ENCODE peak calls at places on chromosomes 5 and 9, in four cellular contexts. T is OCI-M1; P is NCI-H345; S is stimulated activated CD8-positive, alpha-beta memory T cell treated with anti-CD3 and anti-CD28 coated beads, Interleukin-15, amount 100 ng/mL, for 48 hours. Z is an unnamed sample.

GRCh38 chr5:6780802-6781391 is 67.7 kb downstream of the TENT4A start:
- DNase-seq in S (no peak), T (peak), P (no peak), Z (no peak)

GRCh38 chr9:124346347-124347163 is 68.7 kb downstream of the PSMB7 start:
- DNase-seq in S (no peak), T (no peak), P (no peak), Z (no peak)

GRCh38 chr9:2120926-2121689 is 106.0 kb downstream of the SMARCA2 start:
- DNase-seq in T (no peak), P (no peak), S (no peak), Z (no peak)

GRCh38 chr9:113536483-113537226 is 73.1 kb downstream of the RGS3 start:
- DNase-seq in T (no peak), S (no peak), P (no peak), Z (no peak)

GRCh38 chr5:9351535-9351934 is 194.3 kb downstream of the SEMA5A start:
- DNase-seq in P (no peak), S (no peak), T (no peak), Z (no peak)

GRCh38 chr9:136232964-136233363 is 12.6 kb downstream of the QSOX2 start:
- DNase-seq in T (no peak), P (no peak), S (no peak), Z (no peak)

GRCh38 chr5:53694520-53695022 is 134.1 kb downstream of the NDUFS4 start:
- DNase-seq in T (peak), S (no peak), P (no peak), Z (no peak)

GRCh38 chr9:81596671-81597426 is 92.5 kb downstream of the TLE1 start:
- DNase-seq in S (no peak), P (no peak), T (peak), Z (no peak)

GRCh38 chr9:85114799-85115198 is 445.3 kb downstream of the NTRK2 start:
- DNase-seq in S (no peak), P (no peak), T (no peak), Z (no peak)

GRCh38 chr5:147522435-147522834 is 12.6 kb upstream of the DPYSL3 start:
- DNase-seq in S (no peak), P (peak), T (no peak), Z (no peak)

GRCh38 chr5:34570721-34571379 is 85.3 kb upstream of the RAI14 start:
- DNase-seq in S (no peak), P (no peak), T (no peak), Z (no peak)

GRCh38 chr9:135887585-135888050 is 19.7 kb downstream of the CAMSAP1 start:
- DNase-seq in S (peak), T (peak), P (no peak), Z (no peak)

GRCh38 chr5:180168758-180169157 is 40.3 kb downstream of the RASGEF1C start:
- DNase-seq in S (no peak), T (no peak), P (no peak), Z (no peak)

GRCh38 chr5:138439537-138440225 is 824 bp downstream of the REEP2 start:
- DNase-seq in S (no peak), P (no peak), T (no peak), Z (peak)

GRCh38 chr5:44807269-44807668 is 1.5 kb upstream of the MRPS30 start:
- DNase-seq in P (no peak), S (no peak), T (peak), Z (peak)

GRCh38 chr9:84557751-84558150 is 111.8 kb upstream of the NTRK2 start:
- DNase-seq in T (no peak), S (no peak), P (no peak), Z (no peak)

GRCh38 chr9:24242599-24242998 is 303.1 kb downstream of the IZUMO3 start:
- DNase-seq in T (no peak), P (no peak), S (no peak), Z (no peak)

GRCh38 chr9:135490166-135490870 is 10.2 kb upstream of the MRPS2 start:
- DNase-seq in P (no peak), S (no peak), T (no peak), Z (no peak)

GRCh38 chr5:135578305-135578684 is 496 bp downstream of the CXCL14 start:
- DNase-seq in T (no peak), P (no peak), S (no peak), Z (no peak)

GRCh38 chr5:139636207-139636792 is 11.8 kb upstream of the CXXC5 start:
- DNase-seq in P (peak), T (no peak), S (peak), Z (no peak)

GRCh38 chr9:95971815-95972214 is 96.3 kb downstream of the ERCC6L2 start:
- DNase-seq in P (no peak), T (no peak), S (no peak), Z (no peak)

GRCh38 chr5:59592101-59592500 is 301.4 kb downstream of the PDE4D start:
- DNase-seq in P (no peak), S (no peak), T (peak), Z (no peak)

GRCh38 chr9:29078063-29078660 is 1504.9 kb upstream of the C9orf72 start:
- DNase-seq in T (no peak), P (no peak), S (no peak), Z (no peak)